ENCODE peak calls at places on chromosomes 6 and 20, in ten cellular contexts. S, K, N, B, W, T, Z, G, V and R are unnamed samples.
A peak's percentile ranks its signal among the peaks of the same experiment; 100 is the strongest.

GRCh38 chr6:101380861-101381630 is 12.5 kb upstream of the GRIK2 start:
- DNase-seq in W (no peak), V (no peak), S (no peak), G (no peak), N (no peak), Z (no peak), K (no peak), T (no peak), B (no peak), R (no peak)

GRCh38 chr20:46673394-46674252 is 15.6 kb downstream of the TP53RK start:
- DNase-seq in G (no peak), B (no peak), S (no peak), N (no peak), T (no peak), V (no peak), W (no peak), K (no peak), Z (no peak), R (no peak)

GRCh38 chr6:104580452-104580851 is 279.3 kb downstream of the HACE1 start:
- DNase-seq in W (no peak), K (no peak), Z (no peak), T (no peak), G (no peak), N (no peak), B (no peak), V (no peak), S (no peak), R (no peak)

GRCh38 chr6:96571551-96571950 is 8.6 kb downstream of the FHL5 start:
- DNase-seq in S (no peak), W (no peak), B (no peak), Z (no peak), K (no peak), V (no peak), T (no peak), N (no peak), G (no peak), R (no peak)

GRCh38 chr6:130212215-130212874 is 10.4 kb downstream of the SAMD3 start:
- DNase-seq in W (no peak), G (no peak), S (no peak), K (no peak), B (no peak), V (no peak), T (no peak), Z (no peak), N (no peak), R (no peak)

GRCh38 chr20:56414842-56415765 is 3.0 kb downstream of the CASS4 start:
- DNase-seq in W (no peak), K (no peak), N (no peak), S (peak; percentile 38), V (no peak), T (no peak), G (no peak), B (no peak), Z (no peak), R (no peak)

GRCh38 chr6:169250660-169251059 is 3.0 kb downstream of the THBS2 start:
- DNase-seq in T (no peak), N (no peak), B (no peak), K (no peak), Z (peak; percentile 89), W (no peak), V (peak; percentile 83), S (peak; percentile 62), G (peak; percentile 79), R (no peak)

GRCh38 chr6:107308676-107309075 is 150.7 kb downstream of the PDSS2 start:
- DNase-seq in V (no peak), B (no peak), Z (no peak), G (no peak), K (no peak), N (no peak), S (no peak), T (no peak), W (no peak), R (no peak)

GRCh38 chr20:38751360-38751976 is 3.2 kb downstream of the ACTR5 start:
- DNase-seq in T (no peak), V (no peak), N (no peak), G (no peak), B (no peak), S (no peak), W (peak; percentile 9), Z (peak; percentile 47), K (peak; percentile 49), R (no peak)

GRCh38 chr6:107701231-107701630 is 122.9 kb downstream of the SCML4 start:
- DNase-seq in Z (no peak), N (no peak), V (peak; percentile 35), W (no peak), K (no peak), B (no peak), T (no peak), G (no peak), S (no peak), R (no peak)

GRCh38 chr6:52284131-52284459 is 447 bp downstream of the MCM3 start:
- DNase-seq in G (peak; percentile 63), B (peak; percentile 37), W (peak; percentile 63), K (no peak), V (peak; percentile 92), S (no peak), Z (no peak), N (no peak), T (no peak), R (peak; percentile 32)

GRCh38 chr20:50138479-50139393 is 14.8 kb downstream of the PEDS1 start:
- DNase-seq in V (peak; percentile 69), G (no peak), B (no peak), K (no peak), Z (no peak), W (no peak), N (no peak), S (no peak), T (no peak), R (no peak)

GRCh38 chr20:53842301-53843099 is 227.9 kb downstream of the BCAS1 start:
- DNase-seq in K (no peak), G (no peak), S (no peak), B (no peak), N (no peak), T (no peak), Z (no peak), V (no peak), W (no peak), R (no peak)

GRCh38 chr6:37673436-37673835 is 24.2 kb downstream of the MDGA1 start:
- DNase-seq in B (no peak), N (no peak), Z (no peak), W (no peak), T (no peak), S (no peak), V (no peak), K (no peak), G (no peak), R (peak; percentile 62)

GRCh38 chr6:75643173-75643572 is 41.5 kb downstream of the SENP6 start:
- DNase-seq in S (peak; percentile 19), K (no peak), Z (peak; percentile 3), G (no peak), T (no peak), V (no peak), N (no peak), B (no peak), W (no peak), R (no peak)

GRCh38 chr20:62647521-62648317 is 5.4 kb downstream of the SLCO4A1 start:
- DNase-seq in S (no peak), T (no peak), W (no peak), K (no peak), V (no peak), N (no peak), G (no peak), Z (no peak), B (no peak), R (peak; percentile 39)

GRCh38 chr20:38152175-38153010 is 12.7 kb downstream of the TGM2 start:
- DNase-seq in N (no peak), W (no peak), G (peak; percentile 95), S (no peak), K (peak; percentile 84), T (no peak), Z (no peak), B (no peak), V (no peak), R (peak; percentile 52)

GRCh38 chr6:100913400-100914276 is 32.5 kb upstream of the ASCC3 start:
- DNase-seq in G (no peak), W (no peak), N (no peak), T (no peak), S (no peak), K (no peak), B (peak; percentile 28), V (peak; percentile 92), Z (no peak), R (no peak)

GRCh38 chr6:55319961-55320690 is 7.1 kb upstream of the GFRAL start:
- DNase-seq in T (no peak), V (peak; percentile 35), B (no peak), S (no peak), W (no peak), K (no peak), G (no peak), Z (no peak), N (no peak), R (no peak)

GRCh38 chr6:56528412-56528841 is 114.3 kb downstream of the DST start:
- DNase-seq in G (no peak), N (no peak), T (no peak), V (no peak), Z (peak; percentile 79), S (peak; percentile 49), B (no peak), K (no peak), W (no peak), R (no peak)

GRCh38 chr6:168359794-168360193 is 40.2 kb upstream of the DACT2 start:
- DNase-seq in B (no peak), S (no peak), T (no peak), V (no peak), K (no peak), N (no peak), Z (no peak), G (no peak), W (no peak), R (no peak)

GRCh38 chr6:32840604-32841246 is 2.2 kb upstream of the TAP2 start:
- DNase-seq in G (no peak), N (no peak), B (no peak), W (no peak), V (no peak), T (no peak), S (no peak), K (peak; percentile 35), Z (no peak), R (no peak)

GRCh38 chr6:84515082-84515481 is 249.3 kb downstream of the TBX18 start:
- DNase-seq in Z (no peak), T (no peak), N (no peak), K (no peak), B (no peak), G (no peak), W (no peak), V (no peak), S (no peak), R (no peak)

GRCh38 chr20:9617940-9618339 is 103.5 kb downstream of the LAMP5 start:
- DNase-seq in N (no peak), B (no peak), T (peak; percentile 68), S (no peak), G (no peak), Z (peak; percentile 7), W (peak; percentile 86), K (no peak), V (peak; percentile 67), R (peak; percentile 11)

GRCh38 chr20:60808701-60809100 is 443.4 kb upstream of the CDH4 start:
- DNase-seq in Z (no peak), K (no peak), B (no peak), V (no peak), T (no peak), W (no peak), N (no peak), G (no peak), S (no peak), R (no peak)

GRCh38 chr6:157985378-157986155 is 3.9 kb downstream of the SYNJ2 start:
- DNase-seq in G (no peak), V (peak; percentile 71), T (peak; percentile 61), K (no peak), S (no peak), B (no peak), Z (no peak), N (no peak), W (peak; percentile 70), R (no peak)

GRCh38 chr20:1479831-1480595 is 11.2 kb downstream of the SIRPB2 start:
- DNase-seq in N (no peak), K (no peak), W (no peak), Z (no peak), S (no peak), G (no peak), V (no peak), B (no peak), T (no peak), R (no peak)

GRCh38 chr6:3455121-3455489 is 1.7 kb downstream of the SLC22A23 start:
- DNase-seq in B (no peak), S (no peak), W (no peak), T (no peak), G (no peak), K (no peak), V (peak; percentile 60), N (no peak), Z (no peak), R (no peak)